ENCODE peak calls at places on chromosomes 16 and 17, in four cellular contexts. W, Z, F and C are unnamed samples.

GRCh38 chr16:9489823-9490467 is 398.5 kb downstream of the HAPSTR1 start:
- DNase-seq in Z (peak), F (no peak), W (no peak), C (peak)

GRCh38 chr16:79047337-79047736 is 553.2 kb downstream of the MAF start:
- DNase-seq in Z (no peak), F (no peak), W (no peak), C (peak)

GRCh38 chr16:25633549-25633948 is 58.2 kb upstream of the HS3ST4 start:
- DNase-seq in Z (no peak), F (no peak), W (no peak), C (peak)

GRCh38 chr17:80498242-80498919 is 22.0 kb upstream of the NPTX1 start:
- DNase-seq in W (no peak), F (no peak), Z (peak), C (no peak)

GRCh38 chr16:73150790-73151189 is 102.9 kb upstream of the ZFHX3 start:
- DNase-seq in W (no peak), F (no peak), Z (no peak), C (no peak)

GRCh38 chr17:58277107-58277506 is 3.6 kb downstream of the MPO start:
- DNase-seq in W (no peak), Z (peak), F (no peak), C (no peak)

GRCh38 chr17:38602453-38602852 is 3.3 kb downstream of the SRCIN1 start:
- DNase-seq in Z (peak), F (no peak), W (no peak), C (no peak)

GRCh38 chr17:39164675-39165143 is 1.3 kb downstream of the ARL5C start:
- DNase-seq in Z (peak), F (peak), W (peak), C (peak)

GRCh38 chr17:77944390-77945222 is 13.9 kb upstream of the TNRC6C start:
- DNase-seq in F (no peak), W (no peak), Z (no peak), C (no peak)

GRCh38 chr16:12455287-12455798 is 348.3 kb downstream of the CPPED1 start:
- DNase-seq in W (peak), Z (peak), F (no peak), C (peak)

GRCh38 chr16:642189-643049 is 791 bp downstream of the MCRIP2 start:
- DNase-seq in Z (peak), W (no peak), F (no peak), C (peak)

GRCh38 chr16:67555795-67556212 is 6.5 kb upstream of the CTCF start:
- DNase-seq in Z (no peak), W (no peak), F (no peak), C (no peak)

GRCh38 chr17:29257756-29258155 is 11.1 kb downstream of the CRYBA1 start:
- DNase-seq in F (no peak), W (no peak), Z (no peak), C (no peak)

GRCh38 chr17:82653651-82654528 is 5.6 kb upstream of the WDR45B start:
- DNase-seq in Z (no peak), W (no peak), F (no peak), C (no peak)

GRCh38 chr17:2017274-2017941 is 7.7 kb downstream of the RTN4RL1 start:
- DNase-seq in W (no peak), Z (no peak), F (no peak), C (no peak)

GRCh38 chr17:7315570-7316243 is 547 bp upstream of the GPS2 start:
- DNase-seq in Z (no peak), W (no peak), F (no peak), C (no peak)

GRCh38 chr17:48240562-48241130 is 133.1 kb downstream of the SNX11 start:
- DNase-seq in W (no peak), Z (no peak), F (no peak), C (no peak)

GRCh38 chr16:80277182-80277581 is 263.6 kb upstream of the DYNLRB2 start:
- DNase-seq in F (no peak), W (no peak), Z (peak), C (no peak)
- TF ChIP-seq CTCF in F (no peak), W (no peak), Z (peak), C (no peak)

DNA sequence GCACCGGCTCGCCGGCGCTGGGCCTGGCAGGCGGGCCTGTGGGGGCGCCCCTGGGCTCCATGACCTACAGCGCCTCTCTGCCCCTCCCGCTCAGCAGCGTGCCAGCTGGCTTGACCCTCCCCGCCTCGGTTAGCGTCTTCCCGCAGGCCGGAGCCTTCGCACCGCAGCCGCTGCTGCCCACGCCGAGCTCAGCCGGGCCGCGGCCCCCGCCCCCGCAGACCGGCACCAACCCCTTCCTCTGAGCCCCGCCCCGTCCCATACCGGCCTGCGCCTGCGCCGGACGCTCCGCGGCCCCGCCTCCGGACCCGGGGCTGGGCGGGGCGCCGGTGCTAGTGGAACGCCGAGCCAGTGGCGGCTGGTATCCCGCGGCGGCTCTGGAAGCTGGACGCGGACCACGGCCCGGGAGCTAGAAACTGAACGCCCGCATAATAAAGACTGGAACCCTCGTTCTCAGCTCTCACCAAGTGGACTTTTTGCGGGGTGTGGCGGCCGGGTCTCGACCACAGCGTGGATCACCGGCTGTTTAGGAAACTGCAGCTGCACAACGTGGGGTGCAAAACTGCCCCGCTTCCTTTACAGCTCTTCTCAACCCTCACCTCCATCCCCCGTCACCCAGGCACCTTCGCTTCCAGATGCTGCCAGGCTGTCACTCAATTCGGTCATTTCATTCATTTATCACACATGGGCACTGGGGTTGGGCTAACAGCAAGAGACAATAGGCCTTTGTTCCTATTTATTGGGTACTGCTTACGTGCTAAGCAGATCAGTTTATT is 4.9 kb upstream of the SPATA20 start:
- DNase-seq in Z (peak), W (peak), F (no peak), C (peak)
- TF ChIP-seq CTCF in Z (peak), W (no peak), F (no peak), C (peak)

GRCh38 chr16:56603589-56603988 is 4.8 kb upstream of the MT2A start:
- DNase-seq in W (no peak), F (no peak), Z (peak), C (peak)
- TF ChIP-seq CTCF in W (no peak), F (peak), Z (peak), C (peak)

DNA sequence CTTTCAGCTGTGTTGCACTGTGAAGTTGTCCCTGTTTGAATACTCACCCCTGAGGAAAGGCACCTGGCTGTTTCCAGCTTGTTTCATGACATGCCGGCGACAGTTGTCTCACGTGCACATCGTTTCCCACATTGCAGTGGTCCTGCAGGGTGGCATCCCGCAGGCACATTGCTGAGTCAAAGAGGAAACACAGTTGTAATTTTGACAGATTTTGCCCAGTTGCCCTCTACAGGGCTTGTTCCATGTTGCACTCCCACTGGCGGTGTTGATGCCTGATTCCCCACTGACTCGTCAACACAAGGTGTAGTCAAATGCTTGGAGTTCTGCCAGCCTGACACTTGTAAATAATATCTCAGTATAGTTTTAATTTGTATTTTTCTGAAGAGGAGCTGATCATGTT is 23.8 kb downstream of the EPN2 start:
- DNase-seq in Z (peak), W (no peak), F (no peak), C (no peak)
- TF ChIP-seq CTCF in Z (no peak), W (no peak), F (no peak), C (no peak)

DNA sequence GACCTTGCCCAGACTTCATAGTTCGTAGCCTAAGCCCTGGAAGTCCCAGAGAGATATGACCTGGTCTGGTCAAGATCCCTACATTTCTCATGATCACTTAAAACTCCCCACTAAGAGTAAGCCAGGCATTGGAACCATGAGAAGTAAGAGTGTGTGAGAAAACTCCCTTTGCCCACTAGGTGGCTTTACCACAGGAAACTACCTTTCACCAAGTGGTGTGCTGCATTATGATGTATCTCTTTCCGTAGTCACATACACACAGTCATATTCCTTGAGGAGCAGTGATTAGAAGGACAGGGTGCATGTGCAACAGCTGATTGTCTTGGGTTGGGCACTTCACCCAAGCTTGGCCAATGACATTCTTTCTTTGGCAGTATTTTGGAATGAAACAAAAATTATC is 639.3 kb downstream of the KCNJ2 start:
- DNase-seq in F (no peak), Z (peak), W (no peak), C (peak)
- TF ChIP-seq CTCF in F (no peak), Z (peak), W (no peak), C (peak)

GRCh38 chr17:56319531-56319930 is 166.3 kb downstream of the ANKFN1 start:
- DNase-seq in Z (peak), F (no peak), W (no peak), C (no peak)
- TF ChIP-seq CTCF in Z (peak), F (no peak), W (peak), C (peak)